ENCODE peak calls at places on chromosome 17, in ten cellular contexts. A is M059J; D is tibial artery; W is NCI-H1105; X is substantia nigra; N is tibial nerve; Q is effector memory CD4-positive, alpha-beta T cell; Z is AG09319; V is IMR-90; R is fibroblast of the aortic adventitia. Y is an unnamed sample.

GRCh38 chr17:44556114-44556853 is 1.0 kb upstream of the FZD2 start:
- DNase-seq in A (peak), D (peak), W (peak), X (no peak), N (no peak), Q (no peak), Z (no peak), V (peak), R (peak), Y (peak)

GRCh38 chr17:80941743-80942211 is 49.9 kb upstream of the CHMP6 start:
- DNase-seq in A (no peak), D (peak), W (no peak), X (no peak), N (no peak), Q (no peak), Z (peak), V (peak), R (no peak), Y (no peak)

GRCh38 chr17:81125573-81126081 is 39.7 kb upstream of the PVALEF start:
- DNase-seq in A (peak), D (no peak), W (peak), X (peak), N (no peak), Q (no peak), Z (no peak), V (no peak), R (no peak), Y (no peak)

GRCh38 chr17:42363767-42364585 is 24.3 kb downstream of the STAT3 start:
- DNase-seq in A (peak), D (no peak), W (no peak), X (no peak), N (no peak), Q (no peak), Z (no peak), V (peak), R (peak), Y (no peak)

GRCh38 chr17:77459018-77459755 is 318.4 kb downstream of the SEC14L1 start:
- DNase-seq in A (no peak), D (no peak), W (no peak), X (no peak), N (no peak), Q (no peak), Z (no peak), V (no peak), R (no peak), Y (no peak)

GRCh38 chr17:1000597-1001490 is 3.9 kb downstream of the TIMM22 start:
- DNase-seq in A (peak), D (peak), W (no peak), X (no peak), N (no peak), Q (no peak), Z (no peak), V (peak), R (peak), Y (peak)

GRCh38 chr17:28476076-28476475 is 2.6 kb downstream of the SLC13A2 start:
- DNase-seq in A (no peak), D (peak), W (no peak), X (no peak), N (no peak), Q (no peak), Z (no peak), V (no peak), R (no peak), Y (no peak)

GRCh38 chr17:17983376-17983775 is 10.7 kb downstream of the DRC3 start:
- DNase-seq in A (no peak), D (no peak), W (no peak), X (no peak), N (no peak), Q (no peak), Z (no peak), V (no peak), R (no peak), Y (no peak)

GRCh38 chr17:68627956-68628355 is 26.8 kb upstream of the FAM20A start:
- DNase-seq in A (no peak), D (no peak), W (no peak), X (no peak), N (no peak), Q (no peak), Z (no peak), V (no peak), R (no peak), Y (no peak)

GRCh38 chr17:42979511-42980273 is at the start of gene PTGES3L:
- DNase-seq in A (peak), D (peak), W (peak), X (no peak), N (no peak), Q (no peak), Z (no peak), V (peak), R (peak), Y (peak)

GRCh38 chr17:38967290-38967738 is at the start of gene FBXO47:
- DNase-seq in A (peak), D (peak), W (no peak), X (peak), N (peak), Q (peak), Z (peak), V (peak), R (peak), Y (peak)

GRCh38 chr17:64051153-64051552 is 30.7 kb upstream of the ICAM2 start:
- DNase-seq in A (no peak), D (no peak), W (no peak), X (no peak), N (no peak), Q (no peak), Z (no peak), V (no peak), R (no peak), Y (no peak)

GRCh38 chr17:74360993-74361612 is 565 bp downstream of the BTBD17 start:
- DNase-seq in A (no peak), D (no peak), W (no peak), X (no peak), N (no peak), Q (no peak), Z (no peak), V (peak), R (no peak), Y (no peak)

GRCh38 chr17:64115871-64116534 is 13.9 kb downstream of the ERN1 start:
- DNase-seq in A (peak), D (no peak), W (no peak), X (no peak), N (no peak), Q (no peak), Z (no peak), V (peak), R (peak), Y (no peak)

GRCh38 chr17:59362811-59363205 is 31.4 kb downstream of the YPEL2 start:
- DNase-seq in A (no peak), D (no peak), W (no peak), X (no peak), N (no peak), Q (no peak), Z (no peak), V (no peak), R (no peak), Y (no peak)

GRCh38 chr17:80546267-80546666 is 1.6 kb downstream of the RPTOR start:
- DNase-seq in A (no peak), D (no peak), W (no peak), X (no peak), N (no peak), Q (no peak), Z (no peak), V (no peak), R (no peak), Y (no peak)

GRCh38 chr17:15269690-15270089 is 4.6 kb upstream of the PMP22 start:
- DNase-seq in A (no peak), D (no peak), W (no peak), X (no peak), N (no peak), Q (no peak), Z (no peak), V (no peak), R (peak), Y (no peak)

GRCh38 chr17:2090804-2091534 is 36.1 kb downstream of the HIC1 start:
- DNase-seq in A (peak), D (peak), W (no peak), X (no peak), N (peak), Q (no peak), Z (peak), V (peak), R (peak), Y (peak)

GRCh38 chr17:73182616-73183310 is 10.1 kb upstream of the COG1 start:
- DNase-seq in A (no peak), D (peak), W (no peak), X (no peak), N (no peak), Q (no peak), Z (no peak), V (no peak), R (no peak), Y (no peak)

GRCh38 chr17:78172284-78173024 is 4.1 kb downstream of the SYNGR2 start:
- DNase-seq in A (no peak), D (peak), W (no peak), X (no peak), N (no peak), Q (no peak), Z (no peak), V (peak), R (no peak), Y (no peak)